ENCODE peak calls at places on chromosomes 3 and 15, in five cellular contexts. R is cardiac muscle cell, J is HCT116, Y is body of pancreas, D is fibroblast of lung. E is an unnamed sample.

GRCh38 chr3:107676469-107677309 is 153.9 kb downstream of the BBX start:
- DNase-seq in J (peak; percentile 4), D (peak; percentile 58), Y (no peak), R (peak; percentile 43), E (no peak)

GRCh38 chr3:84304214-84304613 is 654.6 kb upstream of the CADM2 start:
- DNase-seq in D (no peak), Y (no peak), J (no peak), R (no peak), E (no peak)

GRCh38 chr3:126009181-126009580 is 40.2 kb downstream of the ROPN1B start:
- DNase-seq in D (no peak), J (no peak), R (no peak), Y (no peak), E (no peak)

GRCh38 chr3:151084893-151085226 is 604 bp upstream of the MED12L start:
- DNase-seq in D (no peak), J (no peak), R (no peak), Y (no peak), E (no peak)

GRCh38 chr3:139564290-139564861 is 24.8 kb upstream of the RBP1 start:
- DNase-seq in J (peak; percentile 8), R (peak; percentile 23), D (peak; percentile 10), Y (no peak), E (peak; percentile 83)

GRCh38 chr15:77851696-77852095 is 219.0 kb upstream of the LINGO1 start:
- DNase-seq in J (no peak), R (no peak), D (no peak), Y (peak; percentile 13), E (peak; percentile 23)

GRCh38 chr3:71565976-71566375 is 17.6 kb downstream of the FOXP1 start:
- DNase-seq in J (no peak), D (no peak), R (no peak), Y (no peak), E (no peak)

GRCh38 chr3:117844676-117845075 is 1135.1 kb downstream of the TUSC7 start:
- DNase-seq in R (no peak), D (peak; percentile 33), J (no peak), Y (no peak), E (no peak)

GRCh38 chr15:67253517-67254237 is 784 bp downstream of the AAGAB start:
- DNase-seq in Y (peak; percentile 19), R (no peak), J (no peak), D (peak; percentile 20), E (no peak)

GRCh38 chr15:66681395-66681794 is 20.6 kb upstream of the SMAD6 start:
- DNase-seq in J (no peak), D (no peak), R (no peak), Y (no peak), E (no peak)

GRCh38 chr15:61396235-61396927 is 167.3 kb upstream of the RORA start:
- DNase-seq in J (no peak), D (no peak), R (no peak), Y (no peak), E (no peak)

GRCh38 chr15:96593735-96594134 is 263.2 kb downstream of the NR2F2 start:
- DNase-seq in D (no peak), Y (no peak), J (no peak), R (no peak), E (no peak)

GRCh38 chr15:66019377-66019776 is 150.1 kb downstream of the RAB11A start:
- DNase-seq in J (no peak), D (no peak), Y (no peak), R (no peak), E (peak; percentile 74)

GRCh38 chr3:100072328-100073048 is 41.8 kb downstream of the FILIP1L start:
- DNase-seq in J (no peak), Y (no peak), R (no peak), D (peak; percentile 63), E (no peak)

GRCh38 chr3:50658416-50658815 is 16.3 kb upstream of the DOCK3 start:
- DNase-seq in J (no peak), R (no peak), Y (no peak), D (no peak), E (peak; percentile 26)

GRCh38 chr15:93152951-93153350 is 63.9 kb upstream of the RGMA start:
- DNase-seq in Y (peak; percentile 66), J (no peak), D (no peak), R (no peak), E (no peak)

GRCh38 chr15:99057020-99057419 is 47.9 kb upstream of the SYNM start:
- DNase-seq in Y (no peak), R (peak; percentile 34), D (no peak), J (no peak), E (peak; percentile 76)

GRCh38 chr3:9342696-9343095 is 20.2 kb upstream of the THUMPD3 start:
- DNase-seq in Y (no peak), R (no peak), D (no peak), J (no peak), E (no peak)

GRCh38 chr3:196225086-196225485 is 8.8 kb downstream of the SLC51A start:
- DNase-seq in R (no peak), J (no peak), Y (no peak), D (no peak), E (no peak)
- H3K9me3 ChIP-seq in R (no peaks in the 10 kb centered on the region), J (no peaks in the 10 kb centered on the region), Y (no peaks in the 10 kb centered on the region), D (no peaks in the 10 kb centered on the region), E (no peaks in the 10 kb centered on the region)

GRCh38 chr3:170228093-170228766 is 6.0 kb downstream of the PRKCI start:
- DNase-seq in D (peak; percentile 30), J (no peak), R (no peak), Y (no peak), E (no peak)

GRCh38 chr3:170222647-170223541 is 670 bp downstream of the PRKCI start:
- DNase-seq in R (peak; percentile 72), Y (peak; percentile 46), J (no peak), D (peak; percentile 45), E (peak; percentile 83)

GRCh38 chr3:170226426-170226960 is 4.3 kb downstream of the PRKCI start:
- DNase-seq in J (no peak), D (peak; percentile 14), Y (no peak), R (no peak), E (no peak)

GRCh38 chr3:170221924-170222646 is at the start of gene PRKCI:
- DNase-seq in D (peak; percentile 98), Y (peak; percentile 96), J (peak; percentile 97), R (peak; percentile 98), E (peak; percentile 98)

DNA sequence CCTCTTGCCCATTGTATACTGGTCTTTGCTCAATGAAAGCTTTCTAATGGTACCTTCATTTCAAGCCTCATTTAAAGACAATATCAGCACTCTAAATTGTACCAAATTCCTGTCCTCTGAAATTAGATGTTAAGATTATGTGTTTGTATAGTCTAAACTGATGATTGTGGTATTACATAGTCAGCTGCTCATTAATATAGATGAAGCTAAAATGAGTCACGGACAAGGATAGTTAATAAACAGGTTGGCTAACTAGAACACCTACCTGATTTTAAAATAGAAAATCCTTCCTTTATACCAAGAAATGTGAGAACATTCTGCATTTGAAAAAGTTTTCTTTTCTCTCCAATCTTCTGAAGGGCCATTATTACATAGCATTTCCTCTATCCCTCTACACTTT is 2.9 kb downstream of the PRKCI start:
- DNase-seq in D (no peak), J (no peak), Y (no peak), R (no peak), E (no peak)
- H3K4me3 ChIP-seq in D (no peak overlapping the region), J (no peak overlapping the region), Y (no peak overlapping the region), R (no peak overlapping the region), E (peak overlapping the region; percentile 100)

DNA sequence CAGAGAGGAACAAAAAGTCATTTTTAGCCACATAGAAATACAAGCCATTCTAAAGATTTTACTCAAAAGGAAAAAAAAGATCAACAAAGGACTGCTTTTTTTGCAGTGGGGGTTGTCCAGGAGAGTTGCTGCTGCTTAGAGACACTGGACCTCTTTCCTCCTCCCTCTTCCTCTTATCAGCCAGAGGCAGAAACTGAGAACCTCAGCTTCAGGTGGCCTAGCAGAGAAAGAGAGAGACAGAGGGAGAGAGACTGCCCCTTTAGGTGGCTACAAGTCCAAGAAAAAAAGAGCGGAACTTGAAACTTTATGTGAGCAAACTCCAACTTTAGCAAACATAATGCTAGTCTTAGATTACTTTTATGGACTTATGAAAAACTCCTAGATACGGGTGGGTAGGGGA is 54.2 kb downstream of the NPAP1 start:
- DNase-seq in D (no peak), R (no peak), J (no peak), Y (no peak), E (no peak)
- H3K9me3 ChIP-seq in D (no peaks in the 10 kb centered on the region), R (no peaks in the 10 kb centered on the region), J (peaks cover 4% of the 10 kb centered on the region), Y (no peaks in the 10 kb centered on the region), E (peaks cover 19% of the 10 kb centered on the region)

GRCh38 chr15:51982013-51982769 is 10.6 kb upstream of the LEO1 start:
- DNase-seq in R (peak; percentile 28), D (peak; percentile 88), J (peak; percentile 50), Y (peak; percentile 11), E (no peak)
- H3K4me3 ChIP-seq in R (no peak overlapping the region), D (peak overlapping the region; percentile 1), J (no peak overlapping the region), Y (no peak overlapping the region), E (no peak overlapping the region)

DNA sequence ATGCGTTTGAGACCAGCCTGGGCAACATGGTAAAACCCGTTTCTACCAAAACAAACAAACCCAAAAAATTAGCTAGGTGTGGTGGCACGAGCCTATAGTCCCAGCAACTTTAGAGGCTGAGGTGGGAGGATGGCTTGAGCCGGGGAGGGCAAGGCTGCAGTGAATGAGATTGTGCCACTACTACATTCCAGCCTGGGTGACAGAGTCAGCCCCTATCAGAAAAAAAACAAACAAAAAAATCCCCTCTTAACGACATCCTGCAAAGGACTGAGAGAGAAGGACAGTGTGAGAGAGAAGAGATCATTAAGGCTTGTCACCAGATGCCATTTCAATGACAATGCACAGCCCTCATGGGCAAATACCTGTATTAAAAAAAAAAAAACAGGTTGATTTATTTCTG is 266.7 kb upstream of the ATP10A start:
- DNase-seq in J (no peak), R (no peak), Y (no peak), D (no peak), E (peak; percentile 69)
- H3K9me3 ChIP-seq in J (peaks cover 5% of the 10 kb centered on the region), R (no peaks in the 10 kb centered on the region), Y (no peaks in the 10 kb centered on the region), D (no peaks in the 10 kb centered on the region), E (no peaks in the 10 kb centered on the region)

GRCh38 chr3:29353807-29354206 is 72.9 kb downstream of the RBMS3 start:
- DNase-seq in J (no peak), Y (no peak), R (no peak), D (peak; percentile 24), E (no peak)
- H3K4me3 ChIP-seq in J (no peak overlapping the region), Y (no peak overlapping the region), R (no peak overlapping the region), D (no peak overlapping the region), E (no peak overlapping the region)